ENCODE peak calls at places on chromosomes 3 and 15, in eight cellular contexts. One of them, this sample, is unnamed. For H3K9me3, the result is how much of the 10 kb centered on the place peaks cover.

GRCh38 chr3:51389423-51390183 is 1.5 kb upstream of the RBM15B start:
- DNase-seq in hepatocyte: peak
- DNase-seq in PC-9: no peak
- DNase-seq in neural progenitor cell: peak
- DNase-seq in fibroblast of lung: peak
- DNase-seq in GM23248: peak
- DNase-seq in astrocyte: peak
- DNase-seq in HepG2: peak
- DNase-seq in this sample: no peak

GRCh38 chr15:75578206-75578947 is 738 bp downstream of the PTPN9 start:
- DNase-seq in hepatocyte: peak
- DNase-seq in PC-9: peak
- DNase-seq in neural progenitor cell: peak
- DNase-seq in fibroblast of lung: peak
- DNase-seq in GM23248: peak
- DNase-seq in astrocyte: no peak
- DNase-seq in HepG2: no peak
- DNase-seq in this sample: peak

GRCh38 chr3:126616931-126617330 is 38.0 kb downstream of the TXNRD3 start:
- DNase-seq in hepatocyte: no peak
- DNase-seq in PC-9: no peak
- DNase-seq in neural progenitor cell: no peak
- DNase-seq in fibroblast of lung: no peak
- DNase-seq in GM23248: no peak
- DNase-seq in astrocyte: no peak
- DNase-seq in HepG2: no peak
- DNase-seq in this sample: peak

GRCh38 chr3:69385033-69385722 is 710 bp downstream of the FRMD4B start:
- DNase-seq in hepatocyte: no peak
- DNase-seq in PC-9: no peak
- DNase-seq in neural progenitor cell: peak
- DNase-seq in fibroblast of lung: no peak
- DNase-seq in GM23248: no peak
- DNase-seq in astrocyte: no peak
- DNase-seq in HepG2: no peak
- DNase-seq in this sample: no peak

GRCh38 chr15:31254431-31255175 is 72.0 kb upstream of the KLF13 start:
- DNase-seq in hepatocyte: peak
- DNase-seq in PC-9: no peak
- DNase-seq in neural progenitor cell: no peak
- DNase-seq in fibroblast of lung: peak
- DNase-seq in GM23248: peak
- DNase-seq in astrocyte: peak
- DNase-seq in HepG2: no peak
- DNase-seq in this sample: no peak

GRCh38 chr3:49841126-49841525 is 15.2 kb downstream of the TRAIP start:
- DNase-seq in hepatocyte: peak
- DNase-seq in PC-9: peak
- DNase-seq in neural progenitor cell: peak
- DNase-seq in fibroblast of lung: peak
- DNase-seq in GM23248: peak
- DNase-seq in astrocyte: no peak
- DNase-seq in HepG2: no peak
- DNase-seq in this sample: no peak

GRCh38 chr15:39397883-39398282 is 183.0 kb upstream of the THBS1 start:
- DNase-seq in hepatocyte: no peak
- DNase-seq in PC-9: no peak
- DNase-seq in neural progenitor cell: no peak
- DNase-seq in fibroblast of lung: no peak
- DNase-seq in GM23248: no peak
- DNase-seq in astrocyte: peak
- DNase-seq in HepG2: no peak
- DNase-seq in this sample: no peak

GRCh38 chr3:5029715-5030114 is 50.5 kb downstream of the BHLHE40 start:
- DNase-seq in hepatocyte: no peak
- DNase-seq in PC-9: no peak
- DNase-seq in neural progenitor cell: no peak
- DNase-seq in fibroblast of lung: no peak
- DNase-seq in GM23248: no peak
- DNase-seq in astrocyte: no peak
- DNase-seq in HepG2: no peak
- DNase-seq in this sample: no peak

GRCh38 chr15:41969851-41970431 is 2.4 kb downstream of the EHD4 start:
- DNase-seq in hepatocyte: no peak
- DNase-seq in PC-9: no peak
- DNase-seq in neural progenitor cell: no peak
- DNase-seq in fibroblast of lung: no peak
- DNase-seq in GM23248: no peak
- DNase-seq in astrocyte: peak
- DNase-seq in HepG2: no peak
- DNase-seq in this sample: peak

GRCh38 chr3:135154186-135154585 is 359.1 kb downstream of the EPHB1 start:
- DNase-seq in hepatocyte: no peak
- DNase-seq in PC-9: no peak
- DNase-seq in neural progenitor cell: no peak
- DNase-seq in fibroblast of lung: no peak
- DNase-seq in GM23248: no peak
- DNase-seq in astrocyte: no peak
- DNase-seq in HepG2: no peak
- DNase-seq in this sample: no peak

GRCh38 chr3:3288288-3288687 is 108.8 kb upstream of the CRBN start:
- DNase-seq in hepatocyte: peak
- DNase-seq in PC-9: no peak
- DNase-seq in neural progenitor cell: no peak
- DNase-seq in fibroblast of lung: no peak
- DNase-seq in GM23248: no peak
- DNase-seq in astrocyte: no peak
- DNase-seq in HepG2: no peak
- DNase-seq in this sample: no peak

GRCh38 chr3:51966941-51967383 is 292 bp downstream of the PCBP4 start:
- DNase-seq in hepatocyte: no peak
- DNase-seq in PC-9: no peak
- DNase-seq in neural progenitor cell: no peak
- DNase-seq in fibroblast of lung: no peak
- DNase-seq in GM23248: no peak
- DNase-seq in astrocyte: no peak
- DNase-seq in HepG2: no peak
- DNase-seq in this sample: no peak

GRCh38 chr15:85672338-85673097 is 122.2 kb downstream of the KLHL25 start:
- DNase-seq in hepatocyte: no peak
- DNase-seq in PC-9: no peak
- DNase-seq in neural progenitor cell: no peak
- DNase-seq in fibroblast of lung: no peak
- DNase-seq in GM23248: peak
- DNase-seq in astrocyte: no peak
- DNase-seq in HepG2: peak
- DNase-seq in this sample: peak

GRCh38 chr15:74889390-74889881 is 406 bp upstream of the MPI start:
- DNase-seq in hepatocyte: no peak
- DNase-seq in PC-9: no peak
- DNase-seq in neural progenitor cell: peak
- DNase-seq in fibroblast of lung: peak
- DNase-seq in GM23248: peak
- DNase-seq in astrocyte: peak
- DNase-seq in HepG2: no peak
- DNase-seq in this sample: no peak

GRCh38 chr3:141280086-141280485 is 48.5 kb downstream of the PXYLP1 start:
- DNase-seq in hepatocyte: no peak
- DNase-seq in PC-9: no peak
- DNase-seq in neural progenitor cell: no peak
- DNase-seq in fibroblast of lung: no peak
- DNase-seq in GM23248: peak
- DNase-seq in astrocyte: peak
- DNase-seq in HepG2: no peak
- DNase-seq in this sample: no peak

DNA sequence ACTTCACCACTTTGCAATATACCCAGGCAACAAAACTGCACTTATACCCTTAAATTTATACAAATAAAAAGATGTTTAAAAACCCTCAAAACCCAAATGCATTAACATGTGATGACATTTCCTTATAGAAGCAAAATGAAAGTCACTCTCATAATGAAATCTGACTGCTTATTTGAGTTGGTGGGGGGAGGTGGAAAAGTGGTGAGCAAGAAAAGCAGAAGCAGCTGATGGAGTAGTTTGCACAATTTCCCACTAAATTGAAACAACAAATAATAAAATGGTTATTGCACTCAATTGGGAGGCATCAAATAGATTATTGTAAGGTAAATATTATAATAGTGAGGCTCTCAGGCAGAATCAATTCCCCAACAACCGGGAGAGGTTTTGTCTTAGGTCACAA is 54.0 kb upstream of the GADL1 start:
- DNase-seq in hepatocyte: no peak
- DNase-seq in PC-9: no peak
- DNase-seq in neural progenitor cell: no peak
- DNase-seq in fibroblast of lung: no peak
- DNase-seq in GM23248: no peak
- DNase-seq in astrocyte: no peak
- DNase-seq in HepG2: no peak
- DNase-seq in this sample: no peak
- H3K27ac ChIP-seq in hepatocyte: no peak
- H3K27ac ChIP-seq in PC-9: no peak
- H3K27ac ChIP-seq in neural progenitor cell: no peak
- H3K27ac ChIP-seq in fibroblast of lung: no peak
- H3K27ac ChIP-seq in GM23248: no peak
- H3K27ac ChIP-seq in astrocyte: no peak
- H3K27ac ChIP-seq in HepG2: no peak
- H3K27ac ChIP-seq in this sample: no peak

GRCh38 chr15:88127477-88127799 is 129.1 kb downstream of the NTRK3 start:
- DNase-seq in hepatocyte: no peak
- DNase-seq in PC-9: no peak
- DNase-seq in neural progenitor cell: no peak
- DNase-seq in fibroblast of lung: no peak
- DNase-seq in GM23248: no peak
- DNase-seq in astrocyte: no peak
- DNase-seq in HepG2: no peak
- DNase-seq in this sample: no peak
- TF ChIP-seq EZH2 in hepatocyte: no peak
- TF ChIP-seq EZH2 in PC-9: no peak
- TF ChIP-seq EZH2 in neural progenitor cell: no peak
- TF ChIP-seq EZH2 in fibroblast of lung: no peak
- TF ChIP-seq EZH2 in GM23248: no peak
- TF ChIP-seq EZH2 in astrocyte: no peak
- TF ChIP-seq EZH2 in HepG2: no peak
- TF ChIP-seq EZH2 in this sample: no peak

GRCh38 chr3:179035232-179035631 is 36.4 kb downstream of the ZMAT3 start:
- DNase-seq in hepatocyte: no peak
- DNase-seq in PC-9: no peak
- DNase-seq in neural progenitor cell: no peak
- DNase-seq in fibroblast of lung: no peak
- DNase-seq in GM23248: no peak
- DNase-seq in astrocyte: no peak
- DNase-seq in HepG2: no peak
- DNase-seq in this sample: no peak
- H3K9me3 ChIP-seq in hepatocyte: under half
- H3K9me3 ChIP-seq in PC-9: under half
- H3K9me3 ChIP-seq in neural progenitor cell: under half
- H3K9me3 ChIP-seq in fibroblast of lung: under half
- H3K9me3 ChIP-seq in GM23248: under half
- H3K9me3 ChIP-seq in astrocyte: under half
- H3K9me3 ChIP-seq in HepG2: under half
- H3K9me3 ChIP-seq in this sample: under half

GRCh38 chr3:15300318-15301078 is 31.9 kb downstream of the SH3BP5 start:
- DNase-seq in hepatocyte: no peak
- DNase-seq in PC-9: peak
- DNase-seq in neural progenitor cell: no peak
- DNase-seq in fibroblast of lung: peak
- DNase-seq in GM23248: peak
- DNase-seq in astrocyte: peak
- DNase-seq in HepG2: no peak
- DNase-seq in this sample: peak
- H3K27ac ChIP-seq in hepatocyte: no peak
- H3K27ac ChIP-seq in PC-9: peak
- H3K27ac ChIP-seq in neural progenitor cell: no peak
- H3K27ac ChIP-seq in fibroblast of lung: no peak
- H3K27ac ChIP-seq in GM23248: peak
- H3K27ac ChIP-seq in astrocyte: peak
- H3K27ac ChIP-seq in HepG2: no peak
- H3K27ac ChIP-seq in this sample: no peak

DNA sequence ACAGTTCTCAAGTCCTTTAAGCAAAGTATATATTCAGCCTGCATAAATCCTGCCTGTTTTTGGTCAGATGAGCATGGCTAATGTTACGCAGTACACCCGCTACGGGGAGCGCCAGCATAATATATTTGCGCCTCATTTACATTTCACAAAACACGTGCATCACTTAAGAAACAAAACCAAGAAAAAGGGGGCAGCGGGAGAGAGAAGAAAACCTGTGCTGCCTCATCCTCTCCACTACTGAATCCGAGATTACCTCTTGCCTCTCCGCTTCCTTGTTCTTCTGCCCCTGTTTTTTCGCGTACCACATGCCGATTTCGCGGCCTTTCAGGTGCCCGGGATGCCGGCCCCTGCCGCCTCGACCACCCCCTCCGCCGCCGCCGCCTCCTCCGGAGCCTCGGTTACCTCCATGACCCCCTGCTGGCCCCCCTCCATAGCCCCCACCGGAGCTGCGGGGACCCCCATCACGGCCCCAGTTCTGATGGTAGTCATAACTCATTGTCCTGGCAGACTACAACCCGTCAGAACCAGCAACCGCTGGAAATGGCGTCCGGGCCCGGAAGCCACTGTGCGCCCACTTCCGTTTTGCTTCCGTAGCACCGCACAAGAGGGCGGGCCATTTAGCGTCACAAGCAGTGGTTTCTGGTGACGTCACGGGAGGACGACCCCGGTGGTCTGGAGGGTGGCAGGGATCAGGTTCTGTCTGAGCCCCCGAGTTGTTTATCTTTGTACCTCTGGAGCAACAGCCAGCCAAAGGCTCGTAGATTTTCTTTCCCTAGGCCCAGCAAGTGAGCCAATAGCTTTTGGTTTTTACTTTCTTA is at the start of gene DHX36:
- DNase-seq in hepatocyte: peak
- DNase-seq in PC-9: peak
- DNase-seq in neural progenitor cell: peak
- DNase-seq in fibroblast of lung: peak
- DNase-seq in GM23248: peak
- DNase-seq in astrocyte: peak
- DNase-seq in HepG2: peak
- DNase-seq in this sample: peak
- TF ChIP-seq EZH2 in hepatocyte: no peak
- TF ChIP-seq EZH2 in PC-9: no peak
- TF ChIP-seq EZH2 in neural progenitor cell: peak
- TF ChIP-seq EZH2 in fibroblast of lung: no peak
- TF ChIP-seq EZH2 in GM23248: no peak
- TF ChIP-seq EZH2 in astrocyte: no peak
- TF ChIP-seq EZH2 in HepG2: no peak
- TF ChIP-seq EZH2 in this sample: no peak

GRCh38 chr3:44722103-44722401 is 7.4 kb upstream of the ZNF501 start:
- DNase-seq in hepatocyte: no peak
- DNase-seq in PC-9: no peak
- DNase-seq in neural progenitor cell: no peak
- DNase-seq in fibroblast of lung: peak
- DNase-seq in GM23248: peak
- DNase-seq in astrocyte: no peak
- DNase-seq in HepG2: no peak
- DNase-seq in this sample: no peak
- H3K9me3 ChIP-seq in hepatocyte: under half
- H3K9me3 ChIP-seq in PC-9: under half
- H3K9me3 ChIP-seq in neural progenitor cell: under half
- H3K9me3 ChIP-seq in fibroblast of lung: under half
- H3K9me3 ChIP-seq in GM23248: under half
- H3K9me3 ChIP-seq in astrocyte: half or more
- H3K9me3 ChIP-seq in HepG2: half or more
- H3K9me3 ChIP-seq in this sample: half or more

GRCh38 chr3:172139528-172140276 is 100.3 kb downstream of the FNDC3B start:
- DNase-seq in hepatocyte: no peak
- DNase-seq in PC-9: no peak
- DNase-seq in neural progenitor cell: no peak
- DNase-seq in fibroblast of lung: no peak
- DNase-seq in GM23248: no peak
- DNase-seq in astrocyte: no peak
- DNase-seq in HepG2: no peak
- DNase-seq in this sample: no peak
- H3K27ac ChIP-seq in hepatocyte: peak
- H3K27ac ChIP-seq in PC-9: peak
- H3K27ac ChIP-seq in neural progenitor cell: no peak
- H3K27ac ChIP-seq in fibroblast of lung: peak
- H3K27ac ChIP-seq in GM23248: peak
- H3K27ac ChIP-seq in astrocyte: peak
- H3K27ac ChIP-seq in HepG2: peak
- H3K27ac ChIP-seq in this sample: peak